ENCODE peak calls at places on chromosomes 1 and 21, in eight cellular contexts. V, H, B, L, D, E, W and K are unnamed samples.

GRCh38 chr1:104953555-104953954 is 1203.9 kb downstream of the AMY1C start:
- DNase-seq in V (no peak), B (no peak), H (no peak), D (no peak), E (no peak), L (no peak), W (no peak), K (no peak)

GRCh38 chr1:19010995-19011696 is 54.7 kb upstream of the IFFO2 start:
- DNase-seq in W (peak; percentile 94), L (peak; percentile 63), E (peak; percentile 84), H (no peak), D (no peak), V (no peak), B (peak; percentile 32), K (no peak)

GRCh38 chr1:224503161-224504118 is 68.8 kb upstream of the WDR26 start:
- DNase-seq in W (peak; percentile 82), D (peak; percentile 89), E (peak; percentile 97), H (peak; percentile 91), V (peak; percentile 77), B (peak; percentile 94), L (peak; percentile 78), K (peak; percentile 89)

GRCh38 chr1:8012955-8013354 is 13.2 kb downstream of the ERRFI1 start:
- DNase-seq in D (no peak), W (no peak), H (no peak), V (no peak), L (no peak), B (no peak), E (no peak), K (no peak)

GRCh38 chr1:183632964-183633363 is 2.6 kb downstream of the ARPC5 start:
- DNase-seq in V (peak; percentile 33), W (no peak), B (no peak), H (no peak), L (no peak), E (no peak), D (no peak), K (no peak)

GRCh38 chr1:206824327-206824726 is 41.1 kb upstream of the IL20 start:
- DNase-seq in D (no peak), B (no peak), W (no peak), E (no peak), V (no peak), H (no peak), L (no peak), K (no peak)

GRCh38 chr1:19776287-19776686 is 23.4 kb downstream of the TMCO4 start:
- DNase-seq in V (no peak), H (no peak), W (no peak), D (no peak), E (no peak), L (no peak), B (no peak), K (no peak)

GRCh38 chr1:112904831-112905227 is 51.2 kb downstream of the SLC16A1 start:
- DNase-seq in D (no peak), E (no peak), H (no peak), V (no peak), L (no peak), W (no peak), B (no peak), K (peak; percentile 74)

GRCh38 chr1:152189657-152190442 is 30.8 kb upstream of the RPTN start:
- DNase-seq in D (peak; percentile 52), W (peak; percentile 37), H (peak; percentile 42), B (peak; percentile 50), E (peak; percentile 68), L (no peak), V (peak; percentile 48), K (peak; percentile 68)

GRCh38 chr1:19312782-19313635 is 883 bp downstream of the SLC66A1 start:
- DNase-seq in B (no peak), W (no peak), D (no peak), H (no peak), V (peak; percentile 20), E (no peak), L (no peak), K (no peak)

GRCh38 chr21:45952974-45953373 is 28.6 kb upstream of the COL6A1 start:
- DNase-seq in V (no peak), W (no peak), L (no peak), D (no peak), B (no peak), E (no peak), H (no peak), K (no peak)

GRCh38 chr21:45951676-45952075 is 29.9 kb upstream of the COL6A1 start:
- DNase-seq in E (no peak), W (no peak), D (no peak), L (no peak), V (no peak), B (no peak), H (no peak), K (no peak)

GRCh38 chr21:45954921-45955320 is 26.6 kb upstream of the COL6A1 start:
- DNase-seq in V (no peak), B (no peak), E (no peak), D (no peak), W (no peak), H (no peak), L (no peak), K (no peak)

GRCh38 chr21:45957551-45957950 is 24.0 kb upstream of the COL6A1 start:
- DNase-seq in L (no peak), D (no peak), V (no peak), W (no peak), B (no peak), H (no peak), E (no peak), K (no peak)

GRCh38 chr21:45954271-45954670 is 27.3 kb upstream of the COL6A1 start:
- DNase-seq in D (peak; percentile 31), B (no peak), V (no peak), L (no peak), E (no peak), W (no peak), H (no peak), K (no peak)
- H3K27ac ChIP-seq in D (no peak overlapping the region), B (peak overlapping the region; percentile 81), V (no peak overlapping the region), L (peak overlapping the region; percentile 96), E (no peak overlapping the region), W (peak overlapping the region; percentile 73), H (peak overlapping the region; percentile 65), K (no peak overlapping the region)

GRCh38 chr1:226655251-226656163 is 83.6 kb downstream of the ITPKB start:
- DNase-seq in W (no peak), E (peak; percentile 57), L (no peak), H (no peak), V (peak; percentile 69), B (peak; percentile 18), D (no peak), K (no peak)

GRCh38 chr1:226656601-226657277 is 82.3 kb downstream of the ITPKB start:
- DNase-seq in B (peak; percentile 13), D (peak; percentile 68), H (no peak), W (no peak), E (no peak), V (peak; percentile 50), L (peak; percentile 50), K (no peak)

GRCh38 chr1:226654508-226655124 is 84.5 kb downstream of the ITPKB start:
- DNase-seq in W (no peak), L (no peak), H (no peak), D (no peak), E (peak; percentile 40), V (no peak), B (peak; percentile 13), K (no peak)

GRCh38 chr1:226657788-226658537 is 81.1 kb downstream of the ITPKB start:
- DNase-seq in L (no peak), W (peak; percentile 90), E (no peak), V (no peak), H (no peak), D (no peak), B (no peak), K (peak; percentile 51)

DNA sequence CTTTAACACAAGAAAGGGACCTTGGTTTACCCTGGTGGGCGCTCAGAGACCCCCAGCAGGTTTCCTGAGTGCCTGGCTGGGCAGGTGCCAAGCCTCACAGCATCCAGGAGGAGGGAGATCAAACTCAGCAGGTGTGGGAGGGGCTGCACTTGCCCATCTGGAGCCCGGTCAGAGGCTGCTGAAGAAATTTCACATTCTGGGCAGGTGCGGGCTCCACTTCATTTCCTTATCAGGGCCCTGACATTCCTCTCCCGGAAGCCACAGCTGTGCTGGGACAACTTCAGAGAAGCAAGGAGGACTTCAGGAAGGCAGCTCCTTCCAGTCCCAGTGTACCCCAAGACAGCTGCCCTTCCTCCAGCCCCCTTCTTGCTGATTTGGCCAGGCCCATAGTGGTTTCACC is 82.9 kb downstream of the ITPKB start:
- DNase-seq in D (no peak), L (no peak), V (peak; percentile 50), E (peak; percentile 46), W (no peak), B (peak; percentile 11), H (no peak), K (no peak)
- H3K4me1 ChIP-seq in D (peaks cover 32% of the 10 kb centered on the region), L (peaks cover 73% of the 10 kb centered on the region), V (no peaks in the 10 kb centered on the region), E (no peaks in the 10 kb centered on the region), W (peaks cover 36% of the 10 kb centered on the region), B (no peaks in the 10 kb centered on the region), H (no peaks in the 10 kb centered on the region), K (peaks cover 85% of the 10 kb centered on the region)

GRCh38 chr1:62311473-62311943 is 7.7 kb downstream of the KANK4 start:
- DNase-seq in E (no peak), H (no peak), L (no peak), W (no peak), D (no peak), B (no peak), V (no peak), K (no peak)
- H3K27ac ChIP-seq in E (no peak overlapping the region), H (no peak overlapping the region), L (no peak overlapping the region), W (no peak overlapping the region), D (no peak overlapping the region), B (no peak overlapping the region), V (no peak overlapping the region), K (no peak overlapping the region)

DNA sequence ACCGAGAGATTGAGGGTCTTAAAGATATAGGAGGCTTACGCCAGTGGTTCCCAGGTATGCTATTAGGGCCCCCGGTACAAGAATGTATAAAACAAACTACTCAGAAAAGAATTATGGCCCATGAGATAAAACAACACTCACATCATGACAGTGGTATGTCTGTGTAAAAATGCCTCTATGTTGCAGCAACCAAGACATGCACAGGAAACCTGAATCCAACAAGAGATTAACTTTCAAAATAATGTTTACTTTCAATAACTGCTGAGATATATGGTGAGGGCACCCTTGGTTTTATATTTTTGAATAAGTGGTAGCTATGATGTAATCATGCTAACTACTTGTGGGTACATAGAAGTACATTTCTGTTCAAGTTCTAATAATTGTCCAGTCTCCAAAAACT is 74.9 kb downstream of the PUM1 start:
- DNase-seq in D (no peak), B (no peak), E (no peak), H (no peak), W (no peak), V (no peak), L (no peak), K (no peak)
- H3K4me1 ChIP-seq in D (peaks cover 6% of the 10 kb centered on the region), B (peaks cover 51% of the 10 kb centered on the region), E (no peaks in the 10 kb centered on the region), H (peaks cover 53% of the 10 kb centered on the region), W (peaks cover 5% of the 10 kb centered on the region), V (no peaks in the 10 kb centered on the region), L (peaks cover 31% of the 10 kb centered on the region), K (peaks cover 31% of the 10 kb centered on the region)

DNA sequence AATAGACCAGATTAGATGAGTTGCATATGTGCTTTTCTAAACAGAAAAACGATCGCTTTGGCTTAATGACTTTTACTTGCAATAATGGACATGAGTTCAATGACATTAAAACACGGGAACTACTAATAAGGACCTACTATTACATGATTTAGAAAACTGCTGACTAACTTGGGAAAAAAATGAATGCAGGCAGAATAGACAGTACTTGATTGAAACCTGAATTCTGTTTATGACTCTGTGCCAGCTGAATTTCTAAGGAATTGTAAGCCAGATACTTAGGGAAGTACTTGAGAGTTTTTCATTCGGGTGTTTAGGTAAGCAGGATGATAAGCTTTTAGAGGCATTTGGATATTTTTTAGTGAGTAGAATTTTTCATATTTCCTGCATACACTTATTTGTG is 12.0 kb downstream of the ADGRL2 start:
- DNase-seq in W (no peak), D (no peak), H (no peak), V (no peak), E (no peak), L (no peak), B (no peak), K (no peak)
- H3K27ac ChIP-seq in W (no peak overlapping the region), D (no peak overlapping the region), H (no peak overlapping the region), V (no peak overlapping the region), E (no peak overlapping the region), L (peak overlapping the region; percentile 4), B (no peak overlapping the region), K (no peak overlapping the region)

GRCh38 chr1:235947989-235948388 is 81.3 kb upstream of the LYST start:
- DNase-seq in L (no peak), D (no peak), V (no peak), H (no peak), W (no peak), E (no peak), B (no peak), K (no peak)
- H3K4me1 ChIP-seq in L (no peaks in the 10 kb centered on the region), D (no peaks in the 10 kb centered on the region), V (no peaks in the 10 kb centered on the region), H (no peaks in the 10 kb centered on the region), W (no peaks in the 10 kb centered on the region), E (no peaks in the 10 kb centered on the region), B (peaks cover 10% of the 10 kb centered on the region), K (peaks cover 78% of the 10 kb centered on the region)